ENCODE peak calls at places on chromosomes 3 and 15, in four cellular contexts. Y is H9, R is mesendoderm, V is H1. O is an unnamed sample.

GRCh38 chr15:83733206-83733605 is 79.3 kb downstream of the ADAMTSL3 start:
- DNase-seq in Y (no peak), R (peak; percentile 95), V (no peak), O (peak; percentile 6)

GRCh38 chr3:159128628-159129027 is 326.8 kb downstream of the MFSD1 start:
- DNase-seq in Y (no peak), R (no peak), V (no peak), O (no peak)

GRCh38 chr15:84734794-84735479 is 13.5 kb upstream of the ZNF592 start:
- DNase-seq in Y (peak; percentile 93), R (peak; percentile 99), V (peak; percentile 75), O (peak; percentile 63)

GRCh38 chr15:67185621-67186225 is 68.7 kb downstream of the AAGAB start:
- DNase-seq in Y (no peak), R (no peak), V (no peak), O (no peak)

GRCh38 chr3:60048447-60048848 is 998.6 kb upstream of the CFAP20DC start:
- DNase-seq in Y (no peak), R (no peak), V (no peak), O (no peak)

GRCh38 chr3:156256256-156256655 is 135.9 kb downstream of the KCNAB1 start:
- DNase-seq in Y (no peak), R (no peak), V (no peak), O (no peak)

GRCh38 chr3:194117114-194117845 is 18.7 kb upstream of the HES1 start:
- DNase-seq in Y (no peak), R (no peak), V (no peak), O (no peak)

GRCh38 chr3:62238431-62238830 is 134.9 kb downstream of the FEZF2 start:
- DNase-seq in Y (no peak), R (no peak), V (no peak), O (no peak)

GRCh38 chr15:31587583-31587982 is 260.9 kb downstream of the KLF13 start:
- DNase-seq in Y (no peak), R (no peak), V (no peak), O (no peak)

GRCh38 chr3:12194209-12194608 is 35.5 kb upstream of the TIMP4 start:
- DNase-seq in Y (no peak), R (no peak), V (no peak), O (peak; percentile 92)

GRCh38 chr3:143168518-143169192 is 49.1 kb downstream of the CHST2 start:
- DNase-seq in Y (no peak), R (no peak), V (no peak), O (peak; percentile 44)

GRCh38 chr15:66646308-66646707 is 55.7 kb upstream of the SMAD6 start:
- DNase-seq in Y (no peak), R (no peak), V (no peak), O (no peak)

GRCh38 chr3:9781978-9782575 is 10.2 kb downstream of the TADA3 start:
- DNase-seq in Y (no peak), R (no peak), V (no peak), O (no peak)

GRCh38 chr15:37014137-37014536 is 86.2 kb downstream of the MEIS2 start:
- DNase-seq in Y (no peak), R (no peak), V (no peak), O (no peak)

GRCh38 chr3:162034368-162034767 is 537.8 kb downstream of the OTOL1 start:
- DNase-seq in Y (no peak), R (peak; percentile 35), V (no peak), O (peak; percentile 54)

GRCh38 chr3:32421991-32422859 is 30.6 kb downstream of the CMTM7 start:
- DNase-seq in Y (no peak), R (no peak), V (no peak), O (peak; percentile 73)

GRCh38 chr15:50823281-50823680 is 57.8 kb upstream of the SPPL2A start:
- DNase-seq in Y (no peak), R (no peak), V (no peak), O (no peak)

GRCh38 chr3:63029326-63029725 is 154.1 kb upstream of the CADPS start:
- DNase-seq in Y (no peak), R (peak; percentile 47), V (no peak), O (no peak)

GRCh38 chr15:40333922-40334492 is 6.7 kb downstream of the CCDC9B start:
- DNase-seq in Y (no peak), R (no peak), V (no peak), O (peak; percentile 86)

GRCh38 chr3:123791898-123792297 is 92.2 kb downstream of the MYLK start:
- DNase-seq in Y (no peak), R (no peak), V (no peak), O (peak; percentile 56)

GRCh38 chr15:75570119-75570518 is 9.0 kb downstream of the PTPN9 start:
- DNase-seq in Y (no peak), R (no peak), V (no peak), O (no peak)

GRCh38 chr15:48865387-48866079 is 12.4 kb upstream of the EID1 start:
- DNase-seq in Y (peak; percentile 33), R (peak; percentile 62), V (no peak), O (peak; percentile 71)

GRCh38 chr3:9916734-9917680 is at the start of gene IL17RC:
- DNase-seq in Y (peak; percentile 95), R (peak; percentile 95), V (peak; percentile 81), O (peak; percentile 84)

GRCh38 chr3:96538186-96538585 is 276.2 kb upstream of the EPHA6 start:
- DNase-seq in Y (no peak), R (no peak), V (no peak), O (no peak)

DNA sequence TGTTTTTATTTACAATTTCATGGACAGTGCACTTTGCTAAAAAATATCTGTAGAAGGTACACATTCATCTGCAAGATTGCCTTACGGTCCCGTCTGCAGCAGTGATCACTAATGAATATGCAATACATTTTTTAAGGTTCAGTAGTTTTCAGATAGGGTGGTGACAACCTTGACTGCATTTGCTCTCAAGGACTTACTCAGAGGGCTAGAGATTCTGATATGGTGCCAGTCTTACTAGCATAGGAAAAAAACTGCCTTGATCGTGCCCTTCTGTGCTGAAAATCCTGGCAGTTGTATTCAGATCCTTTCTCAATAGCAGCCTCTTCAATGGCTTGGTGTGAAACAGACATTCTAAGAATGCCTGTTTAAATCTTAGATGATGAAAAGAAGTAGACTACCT is 412.0 kb upstream of the CCDC54 start:
- DNase-seq in Y (no peak), R (no peak), V (no peak), O (no peak)
- H3K4me2 ChIP-seq in Y (no peak overlapping the region), R (no peak overlapping the region), V (no peak overlapping the region), O (no peak overlapping the region)

GRCh38 chr3:184031187-184031792 is at the start of gene HTR3D:
- DNase-seq in Y (no peak), R (no peak), V (no peak), O (no peak)
- H4K5ac ChIP-seq in Y (no peak within 1 kb of the TSS), R (no peak within 1 kb of the TSS), V (no peak within 1 kb of the TSS), O (no peak within 1 kb of the TSS)

GRCh38 chr3:141148169-141148568 is 83.5 kb upstream of the PXYLP1 start:
- DNase-seq in Y (no peak), R (no peak), V (no peak), O (no peak)
- H3K4me2 ChIP-seq in Y (no peak overlapping the region), R (no peak overlapping the region), V (no peak overlapping the region), O (no peak overlapping the region)

DNA sequence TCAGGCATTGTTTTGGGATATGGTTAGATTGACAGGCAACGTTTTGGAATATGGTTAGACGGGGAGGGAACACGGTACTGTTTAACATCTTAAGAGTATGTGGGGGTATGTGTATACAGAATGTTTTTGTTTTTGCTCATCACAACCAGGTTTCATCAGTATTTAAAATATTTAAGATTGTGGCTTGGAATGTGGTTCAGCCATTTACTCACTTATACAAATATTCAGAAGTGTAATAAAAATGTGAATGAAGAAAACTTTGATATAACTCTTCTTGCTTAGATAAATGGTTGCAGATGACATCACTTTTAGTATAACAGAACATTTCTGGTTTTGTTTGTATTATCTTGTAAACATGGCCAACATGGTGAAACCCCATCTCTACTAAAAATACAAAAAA is 3.9 kb upstream of the PAK2 start:
- DNase-seq in Y (no peak), R (no peak), V (no peak), O (peak; percentile 57)
- H4K5ac ChIP-seq in Y (no peak overlapping the region), R (no peak overlapping the region), V (no peak overlapping the region), O (no peak overlapping the region)

O was measured in IMR-90.